ENCODE peak calls at places on chromosome 17, in five cellular contexts. Y is NCI-H1694 treated with DMSO at 0.1 percent for 48 hours; K is T-helper 17 cell; W is astrocyte of the hippocampus; H is activated naive CD8-positive, alpha-beta T cell treated with anti-CD3 and anti-CD28 coated beads for 36 hours. E is an unnamed sample.

GRCh38 chr17:17353625-17354484 is 50.7 kb downstream of the NT5M start:
- DNase-seq in K (no peak), Y (no peak), W (no peak), H (no peak), E (no peak)

GRCh38 chr17:64037802-64038201 is 17.4 kb upstream of the ICAM2 start:
- DNase-seq in K (no peak), W (no peak), Y (no peak), H (no peak), E (no peak)

GRCh38 chr17:81095608-81095888 is 60.6 kb downstream of the BAIAP2 start:
- DNase-seq in K (no peak), Y (no peak), W (no peak), H (no peak), E (peak)

GRCh38 chr17:75983501-75984181 is 4.6 kb downstream of the TEN1 start:
- DNase-seq in Y (no peak), W (peak), H (no peak), K (no peak), E (no peak)

GRCh38 chr17:64480951-64481350 is 15.9 kb downstream of the POLG2 start:
- DNase-seq in H (no peak), Y (no peak), W (peak), K (no peak), E (no peak)

GRCh38 chr17:47708312-47708863 is 14.4 kb downstream of the TBKBP1 start:
- DNase-seq in W (no peak), K (no peak), Y (no peak), H (no peak), E (no peak)

GRCh38 chr17:47253541-47254402 is at the start of gene ITGB3:
- DNase-seq in W (peak), Y (peak), K (peak), H (peak), E (peak)

GRCh38 chr17:77963441-77963840 is 4.9 kb downstream of the TNRC6C start:
- DNase-seq in K (no peak), H (peak), Y (peak), W (peak), E (peak)

GRCh38 chr17:28926786-28927185 is 23.9 kb upstream of the DHRS13 start:
- DNase-seq in H (no peak), Y (no peak), W (no peak), K (no peak), E (no peak)

GRCh38 chr17:37519241-37519985 is 29.7 kb downstream of the DUSP14 start:
- DNase-seq in K (no peak), H (no peak), W (peak), Y (no peak), E (no peak)

GRCh38 chr17:41967141-41967920 is 736 bp downstream of the CNP start:
- DNase-seq in W (peak), Y (no peak), H (peak), K (no peak), E (peak)

GRCh38 chr17:75571197-75571884 is 16.3 kb upstream of the MYO15B start:
- DNase-seq in W (peak), H (no peak), Y (no peak), K (no peak), E (peak)

GRCh38 chr17:80187493-80187892 is 17.7 kb downstream of the CARD14 start:
- DNase-seq in W (peak), Y (no peak), K (no peak), H (no peak), E (no peak)

E was measured in activated naive CD4-positive, alpha-beta T cell treated with anti-CD3 and anti-CD28 coated beads, Interleukin-2, amount 10 ng/mL, durations not matched to agents 7 days and 5 days.